ENCODE peak calls at places on chromosomes 6 and 20, in four cellular contexts. G, C, Z and X are unnamed samples. For H4K20me1, the result is how much of the 10 kb centered on the place peaks cover.

GRCh38 chr6:81589465-81590313 is 162.8 kb downstream of the TENT5A start:
- DNase-seq in Z (no peak), C (no peak), G (no peak), X (peak)

GRCh38 chr6:102928109-102928508 is 1534.6 kb downstream of the GRIK2 start:
- DNase-seq in Z (no peak), C (no peak), G (no peak), X (no peak)

GRCh38 chr20:57429579-57430202 is 38.5 kb downstream of the RBM38 start:
- DNase-seq in Z (no peak), C (no peak), G (no peak), X (peak)

GRCh38 chr6:150924808-150925654 is 59.5 kb downstream of the MTHFD1L start:
- DNase-seq in C (no peak), Z (no peak), G (no peak), X (no peak)

GRCh38 chr6:160249687-160250086 is 8.9 kb downstream of the SLC22A2 start:
- DNase-seq in G (no peak), C (no peak), Z (no peak), X (peak)

GRCh38 chr6:150967910-150968309 is 102.4 kb downstream of the MTHFD1L start:
- DNase-seq in C (no peak), G (no peak), Z (no peak), X (no peak)

GRCh38 chr6:7996538-7997225 is 67.5 kb downstream of the BLOC1S5 start:
- DNase-seq in G (no peak), Z (no peak), C (no peak), X (no peak)

GRCh38 chr6:112780498-112781096 is 433.5 kb downstream of the RFPL4B start:
- DNase-seq in C (peak), Z (peak), G (peak), X (peak)

GRCh38 chr6:149254241-149254640 is 63.3 kb upstream of the TAB2 start:
- DNase-seq in Z (no peak), C (no peak), G (no peak), X (no peak)

GRCh38 chr6:28553986-28554881 is 28.6 kb downstream of the GPX5 start:
- DNase-seq in G (no peak), Z (no peak), C (no peak), X (no peak)

GRCh38 chr20:57389695-57390603 is 1.2 kb upstream of the RBM38 start:
- DNase-seq in C (peak), Z (no peak), G (no peak), X (no peak)

GRCh38 chr20:53706511-53707031 is 112.9 kb upstream of the ZNF217 start:
- DNase-seq in G (peak), Z (no peak), C (peak), X (no peak)

GRCh38 chr6:4320860-4321259 is 185.5 kb upstream of the ECI2 start:
- DNase-seq in C (no peak), Z (no peak), G (no peak), X (peak)

GRCh38 chr6:149771185-149771584 is 21.6 kb downstream of the PCMT1 start:
- DNase-seq in Z (no peak), C (no peak), G (no peak), X (no peak)

GRCh38 chr6:158438201-158438600 is 121.7 kb upstream of the TMEM181 start:
- DNase-seq in Z (no peak), C (no peak), G (no peak), X (no peak)

GRCh38 chr6:79810878-79811277 is 136.5 kb downstream of the ELOVL4 start:
- DNase-seq in Z (no peak), G (no peak), C (peak), X (no peak)

GRCh38 chr20:63628246-63628975 is 1.5 kb upstream of the GMEB2 start:
- DNase-seq in G (peak), C (no peak), Z (no peak), X (peak)

GRCh38 chr6:126905917-126906316 is 212.6 kb upstream of the RSPO3 start:
- DNase-seq in G (no peak), C (no peak), Z (no peak), X (no peak)

GRCh38 chr20:39072132-39072531 is 110.0 kb downstream of the DHX35 start:
- DNase-seq in G (no peak), Z (no peak), C (no peak), X (no peak)

GRCh38 chr6:11744753-11745152 is 33.9 kb downstream of the ADTRP start:
- DNase-seq in C (no peak), Z (no peak), G (no peak), X (no peak)

GRCh38 chr6:165186041-165186440 is 123.4 kb downstream of the C6orf118 start:
- DNase-seq in C (no peak), G (no peak), Z (no peak), X (no peak)

GRCh38 chr20:4573564-4574355 is 147.9 kb upstream of the PRND start:
- DNase-seq in C (no peak), G (no peak), Z (no peak), X (peak)

GRCh38 chr6:169932491-169932890 is 181.1 kb downstream of the ERMARD start:
- DNase-seq in C (no peak), Z (no peak), G (no peak), X (no peak)

GRCh38 chr6:37365791-37366190 is 12.0 kb downstream of the RNF8 start:
- DNase-seq in C (no peak), G (no peak), Z (no peak), X (peak)

GRCh38 chr6:37366910-37367309 is 13.1 kb downstream of the RNF8 start:
- DNase-seq in G (no peak), C (no peak), Z (no peak), X (peak)

GRCh38 chr6:37359034-37359433 is 5.3 kb downstream of the RNF8 start:
- DNase-seq in C (no peak), G (no peak), Z (no peak), X (no peak)

GRCh38 chr6:37357860-37358259 is 4.1 kb downstream of the RNF8 start:
- DNase-seq in C (no peak), G (no peak), Z (no peak), X (no peak)

GRCh38 chr6:37362101-37362823 is 8.5 kb downstream of the RNF8 start:
- DNase-seq in C (no peak), Z (no peak), G (no peak), X (no peak)
- H4K20me1 ChIP-seq in C (under half), Z (under half), G (under half), X (under half)

GRCh38 chr20:49028684-49029083 is 17.4 kb upstream of the CSE1L start:
- DNase-seq in G (peak), Z (no peak), C (peak), X (peak)

GRCh38 chr20:49030954-49031619 is 15.0 kb upstream of the CSE1L start:
- DNase-seq in Z (no peak), G (no peak), C (no peak), X (no peak)

GRCh38 chr20:49032455-49032854 is 13.7 kb upstream of the CSE1L start:
- DNase-seq in Z (no peak), C (no peak), G (no peak), X (no peak)

GRCh38 chr20:49024220-49024619 is 21.9 kb upstream of the CSE1L start:
- DNase-seq in G (no peak), C (no peak), Z (no peak), X (no peak)

DNA sequence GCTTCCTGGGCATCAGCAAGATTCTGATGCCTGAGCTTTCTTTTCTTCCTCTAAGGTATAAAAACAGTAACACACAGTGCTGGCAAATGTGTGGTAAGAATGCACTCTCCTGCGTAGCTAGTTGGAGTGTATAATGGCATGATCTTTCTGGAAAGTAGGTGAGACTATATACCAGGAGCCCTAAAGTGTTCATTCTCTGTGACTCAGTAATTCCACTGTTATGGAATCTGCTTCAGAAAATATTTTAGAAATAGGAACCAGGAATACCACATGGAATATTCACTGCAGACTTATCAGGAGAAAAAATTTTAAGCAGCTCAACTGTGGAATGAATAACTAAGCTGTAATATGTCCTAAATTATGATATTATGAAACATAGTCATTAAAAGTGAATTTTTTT is 16.9 kb upstream of the CSE1L start:
- DNase-seq in C (no peak), Z (no peak), G (no peak), X (no peak)
- H3K27ac ChIP-seq in C (no peak), Z (no peak), G (no peak), X (no peak)

DNA sequence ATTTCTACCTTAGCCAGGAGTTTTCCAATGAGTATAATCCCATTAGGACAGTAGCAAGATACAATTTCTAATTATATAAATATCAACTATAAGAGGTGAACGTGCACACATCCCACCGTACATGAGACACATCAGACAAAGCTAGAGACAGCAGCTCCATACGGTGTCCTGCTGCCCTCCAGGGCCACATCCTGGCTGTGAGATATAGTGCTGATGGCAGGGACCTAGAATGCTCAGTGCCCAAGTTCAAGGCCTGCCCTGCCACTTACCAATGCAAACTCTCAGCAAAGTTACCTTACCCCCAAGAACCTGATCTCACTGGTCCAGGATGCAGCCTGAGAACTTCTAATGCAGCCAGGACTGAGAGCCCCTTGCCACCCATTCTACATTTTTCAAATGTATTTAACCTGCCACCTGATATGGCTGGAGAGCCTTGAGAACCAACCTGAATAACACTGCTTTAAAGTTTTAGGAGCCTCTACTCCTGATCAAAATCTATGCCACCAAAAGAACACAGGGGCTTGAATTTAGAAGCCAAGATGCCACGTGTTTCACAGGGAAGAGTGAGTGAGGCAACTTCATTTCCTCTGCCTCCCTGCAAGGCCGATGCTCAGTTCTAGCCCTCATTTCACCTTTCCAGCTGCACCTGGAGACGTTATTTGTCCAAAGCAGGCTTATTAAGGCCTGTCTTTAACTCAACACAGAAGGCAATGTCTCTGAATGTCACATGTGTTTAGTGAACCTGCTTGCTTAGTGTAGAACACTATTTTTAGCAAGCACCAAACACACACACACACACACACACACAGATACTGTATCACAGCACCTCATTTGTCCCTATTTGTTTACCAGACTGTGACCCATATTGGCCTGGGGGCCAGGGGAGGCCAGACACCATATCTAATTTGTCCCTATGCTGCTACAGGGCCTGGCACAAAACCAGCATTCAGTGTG is 6.1 kb downstream of the NFATC2 start:
- DNase-seq in Z (no peak), G (peak), C (no peak), X (no peak)
- H4K20me1 ChIP-seq in Z (under half), G (under half), C (under half), X (under half)

DNA sequence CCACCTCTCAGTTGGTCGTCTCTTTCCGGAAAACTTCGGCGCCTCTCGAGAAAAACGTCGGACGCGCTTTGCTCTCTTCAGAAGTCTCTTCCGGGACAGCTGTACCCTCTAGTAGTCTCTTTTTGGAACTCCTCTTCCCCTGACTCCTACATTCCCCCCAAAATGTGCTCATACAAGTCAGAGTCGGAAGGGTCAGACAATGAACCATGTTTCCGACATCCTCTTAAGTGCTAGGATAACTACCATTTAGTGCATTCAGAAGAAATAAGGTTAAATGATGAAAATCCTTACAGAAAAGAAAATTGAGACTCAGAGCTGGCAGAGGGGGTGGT is 476 bp upstream of the TP53RK start:
- DNase-seq in Z (no peak), G (no peak), C (no peak), X (no peak)
- H3K27ac ChIP-seq in Z (no peak), G (peak), C (no peak), X (peak)

DNA sequence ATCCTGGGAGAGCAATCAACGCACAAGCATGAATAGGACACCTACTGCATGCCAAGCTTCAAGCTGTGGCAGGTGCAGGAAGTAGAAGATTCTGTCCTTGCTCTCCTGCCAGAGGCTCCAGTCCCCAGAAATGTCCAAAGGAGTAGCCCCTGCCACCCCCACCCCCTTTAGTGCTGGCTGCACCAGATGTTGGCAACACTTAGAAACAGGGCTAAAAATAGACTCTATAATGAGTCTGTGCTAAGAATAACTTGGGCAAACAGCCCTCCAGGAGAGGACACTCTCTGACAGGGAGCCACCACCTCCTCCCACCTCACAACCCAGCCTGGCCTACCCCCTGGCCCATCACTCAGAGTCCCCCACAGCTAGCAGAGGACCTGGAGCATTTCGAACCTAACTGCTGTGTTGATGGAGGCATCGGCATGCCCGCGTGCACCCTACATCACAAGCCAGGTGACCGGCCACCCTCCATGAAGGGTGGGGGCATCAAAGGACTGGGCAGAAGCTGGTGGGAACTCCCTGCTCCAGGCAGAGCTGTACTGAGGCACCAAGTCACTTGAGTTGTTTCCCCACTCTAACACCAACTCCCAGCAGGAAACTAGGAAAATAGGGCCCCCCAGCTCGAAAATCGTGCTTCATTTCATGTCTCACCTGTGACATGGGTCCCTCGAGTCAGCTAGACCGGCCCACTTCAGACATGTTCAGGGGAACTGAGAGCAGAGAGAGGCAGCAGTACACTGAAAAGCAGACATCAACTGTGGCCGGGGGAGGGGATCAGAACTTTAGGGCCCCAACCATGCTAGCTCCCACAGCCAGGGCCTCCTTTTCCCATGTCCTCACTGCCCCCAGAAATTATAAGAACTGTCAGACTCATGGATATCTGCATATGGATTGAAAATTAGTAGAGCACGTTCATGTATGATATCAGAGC is 18.6 kb downstream of the TFEB start:
- DNase-seq in Z (no peak), G (peak), C (no peak), X (no peak)
- H4K20me1 ChIP-seq in Z (under half), G (under half), C (under half), X (under half)

DNA sequence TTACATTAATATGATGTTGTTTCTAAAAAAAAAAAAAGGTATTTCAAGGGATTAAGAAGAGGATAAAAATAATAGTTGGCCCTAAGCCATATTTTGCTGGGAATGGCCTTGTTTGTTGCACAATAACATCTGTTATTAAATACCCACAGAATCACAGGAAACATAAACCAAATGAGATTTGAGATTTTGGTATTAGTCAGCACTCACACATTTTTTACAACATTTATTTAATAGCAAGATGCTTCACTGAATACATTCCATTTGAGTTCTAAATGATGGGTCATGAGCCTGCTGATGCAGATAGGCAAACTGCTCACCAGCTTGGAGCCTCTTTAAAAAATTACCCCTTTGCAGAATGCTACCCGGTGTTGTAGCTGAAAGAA is 92.9 kb upstream of the ENPP5 start:
- DNase-seq in C (no peak), Z (no peak), G (no peak), X (peak)
- H3K27ac ChIP-seq in C (no peak), Z (no peak), G (no peak), X (no peak)

GRCh38 chr6:90140683-90141082 is 156.0 kb downstream of the BACH2 start:
- DNase-seq in G (no peak), Z (no peak), C (no peak), X (no peak)
- H4K20me1 ChIP-seq in G (under half), Z (under half), C (under half), X (under half)

DNA sequence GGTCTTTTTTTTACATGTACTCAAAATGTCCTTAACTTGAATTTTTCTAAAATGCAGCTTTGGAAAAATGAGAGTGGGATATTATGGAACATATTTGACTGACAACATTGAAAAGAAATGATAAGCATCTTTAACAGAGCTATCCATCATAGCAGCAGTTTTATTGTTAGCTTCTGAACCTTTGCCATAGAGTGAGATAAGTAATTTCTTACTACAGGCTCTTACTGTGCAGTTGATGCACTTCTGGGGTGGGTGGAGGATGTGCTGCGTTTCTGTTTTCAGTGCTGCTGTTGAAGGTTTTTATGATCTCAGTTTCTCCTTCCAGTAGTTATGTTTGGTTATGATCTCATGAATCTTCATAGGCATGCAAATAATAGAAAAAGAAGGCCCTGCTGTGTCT is 267.0 kb downstream of the TMEM242 start:
- DNase-seq in C (no peak), Z (no peak), G (no peak), X (no peak)
- H3K27ac ChIP-seq in C (no peak), Z (no peak), G (no peak), X (no peak)

GRCh38 chr6:18246205-18246604 is 18.1 kb downstream of the DEK start:
- DNase-seq in G (no peak), Z (no peak), C (no peak), X (peak)

GRCh38 chr6:18245079-18245478 is 19.3 kb downstream of the DEK start:
- DNase-seq in G (no peak), Z (no peak), C (no peak), X (no peak)

GRCh38 chr6:18247002-18247401 is 17.3 kb downstream of the DEK start:
- DNase-seq in Z (no peak), G (no peak), C (no peak), X (no peak)

GRCh38 chr6:18245642-18246041 is 18.7 kb downstream of the DEK start:
- DNase-seq in C (no peak), Z (no peak), G (no peak), X (no peak)

GRCh38 chr6:18248698-18249097 is 15.6 kb downstream of the DEK start:
- DNase-seq in G (no peak), Z (no peak), C (no peak), X (no peak)
- H4K20me1 ChIP-seq in G (under half), Z (under half), C (half or more), X (under half)